ENCODE peak calls at places on chromosomes 1 and 21, in four cellular contexts. One of them, this sample, is unnamed.

GRCh38 chr1:232426801-232427200 is 203.1 kb downstream of the SIPA1L2 start:
- DNase-seq in activated T-cell treated with anti-CD3 and anti-CD28 coated beads for 24 hours: no peak
- DNase-seq in colonic mucosa: no peak
- DNase-seq in coronary artery: no peak
- DNase-seq in this sample: no peak

GRCh38 chr1:207034998-207035397 is 2.4 kb upstream of the C1orf116 start:
- DNase-seq in coronary artery: no peak
- DNase-seq in activated T-cell treated with anti-CD3 and anti-CD28 coated beads for 24 hours: no peak
- DNase-seq in colonic mucosa: no peak
- DNase-seq in this sample: no peak

GRCh38 chr1:155979525-155980343 is 1.4 kb upstream of the ARHGEF2 start:
- DNase-seq in colonic mucosa: peak
- DNase-seq in activated T-cell treated with anti-CD3 and anti-CD28 coated beads for 24 hours: no peak
- DNase-seq in coronary artery: peak
- DNase-seq in this sample: no peak

GRCh38 chr1:209008586-209008985 is 574.9 kb upstream of the CAMK1G start:
- DNase-seq in activated T-cell treated with anti-CD3 and anti-CD28 coated beads for 24 hours: no peak
- DNase-seq in colonic mucosa: no peak
- DNase-seq in coronary artery: no peak
- DNase-seq in this sample: no peak

GRCh38 chr1:172605641-172606040 is 53.3 kb upstream of the FASLG start:
- DNase-seq in activated T-cell treated with anti-CD3 and anti-CD28 coated beads for 24 hours: no peak
- DNase-seq in colonic mucosa: no peak
- DNase-seq in coronary artery: no peak
- DNase-seq in this sample: no peak

GRCh38 chr1:111604931-111605330 is 14.7 kb upstream of the RAP1A start:
- DNase-seq in colonic mucosa: no peak
- DNase-seq in activated T-cell treated with anti-CD3 and anti-CD28 coated beads for 24 hours: no peak
- DNase-seq in coronary artery: no peak
- DNase-seq in this sample: no peak

GRCh38 chr1:30852026-30852425 is 56.5 kb downstream of the SDC3 start:
- DNase-seq in activated T-cell treated with anti-CD3 and anti-CD28 coated beads for 24 hours: no peak
- DNase-seq in coronary artery: no peak
- DNase-seq in colonic mucosa: peak
- DNase-seq in this sample: no peak

GRCh38 chr1:236608930-236609726 is 4.8 kb upstream of the HEATR1 start:
- DNase-seq in activated T-cell treated with anti-CD3 and anti-CD28 coated beads for 24 hours: no peak
- DNase-seq in coronary artery: no peak
- DNase-seq in colonic mucosa: peak
- DNase-seq in this sample: no peak

GRCh38 chr1:18714404-18715175 is 83.9 kb downstream of the PAX7 start:
- DNase-seq in coronary artery: no peak
- DNase-seq in colonic mucosa: no peak
- DNase-seq in activated T-cell treated with anti-CD3 and anti-CD28 coated beads for 24 hours: no peak
- DNase-seq in this sample: no peak

GRCh38 chr1:6438047-6438525 is 13.5 kb downstream of the ESPN start:
- DNase-seq in coronary artery: no peak
- DNase-seq in activated T-cell treated with anti-CD3 and anti-CD28 coated beads for 24 hours: peak
- DNase-seq in colonic mucosa: peak
- DNase-seq in this sample: peak

GRCh38 chr1:230878584-230878975 is 10.3 kb upstream of the C1orf198 start:
- DNase-seq in coronary artery: no peak
- DNase-seq in colonic mucosa: no peak
- DNase-seq in activated T-cell treated with anti-CD3 and anti-CD28 coated beads for 24 hours: no peak
- DNase-seq in this sample: no peak

GRCh38 chr21:25283720-25284119 is 323.6 kb downstream of the MRPL39 start:
- DNase-seq in coronary artery: no peak
- DNase-seq in colonic mucosa: no peak
- DNase-seq in activated T-cell treated with anti-CD3 and anti-CD28 coated beads for 24 hours: no peak
- DNase-seq in this sample: no peak

GRCh38 chr1:20194770-20195463 is 8.6 kb upstream of the PLA2G2C start:
- DNase-seq in colonic mucosa: peak
- DNase-seq in coronary artery: no peak
- DNase-seq in activated T-cell treated with anti-CD3 and anti-CD28 coated beads for 24 hours: peak
- DNase-seq in this sample: peak

GRCh38 chr1:52102336-52103013 is 39.4 kb upstream of the ZFYVE9 start:
- DNase-seq in colonic mucosa: no peak
- DNase-seq in activated T-cell treated with anti-CD3 and anti-CD28 coated beads for 24 hours: no peak
- DNase-seq in coronary artery: no peak
- DNase-seq in this sample: no peak

GRCh38 chr1:25889470-25889869 is 14.0 kb upstream of the PAQR7 start:
- DNase-seq in activated T-cell treated with anti-CD3 and anti-CD28 coated beads for 24 hours: no peak
- DNase-seq in colonic mucosa: no peak
- DNase-seq in coronary artery: no peak
- DNase-seq in this sample: no peak

GRCh38 chr1:42979888-42980800 is 21.5 kb upstream of the SLC2A1 start:
- DNase-seq in colonic mucosa: peak
- DNase-seq in coronary artery: no peak
- DNase-seq in activated T-cell treated with anti-CD3 and anti-CD28 coated beads for 24 hours: no peak
- DNase-seq in this sample: no peak

GRCh38 chr1:223355699-223356098 is 8.3 kb downstream of the SUSD4 start:
- DNase-seq in coronary artery: no peak
- DNase-seq in colonic mucosa: no peak
- DNase-seq in activated T-cell treated with anti-CD3 and anti-CD28 coated beads for 24 hours: no peak
- DNase-seq in this sample: no peak

GRCh38 chr1:112723511-112723839 is 8.3 kb upstream of the PPM1J start:
- DNase-seq in coronary artery: no peak
- DNase-seq in activated T-cell treated with anti-CD3 and anti-CD28 coated beads for 24 hours: no peak
- DNase-seq in colonic mucosa: no peak
- DNase-seq in this sample: no peak

GRCh38 chr1:67433830-67434229 is 3.6 kb upstream of the SERBP1 start:
- DNase-seq in colonic mucosa: no peak
- DNase-seq in activated T-cell treated with anti-CD3 and anti-CD28 coated beads for 24 hours: no peak
- DNase-seq in coronary artery: no peak
- DNase-seq in this sample: no peak

GRCh38 chr1:92655197-92655801 is 129.6 kb downstream of the EVI5 start:
- DNase-seq in colonic mucosa: no peak
- DNase-seq in coronary artery: no peak
- DNase-seq in activated T-cell treated with anti-CD3 and anti-CD28 coated beads for 24 hours: no peak
- DNase-seq in this sample: no peak

GRCh38 chr21:15667824-15668223 is 62.0 kb upstream of the USP25 start:
- DNase-seq in activated T-cell treated with anti-CD3 and anti-CD28 coated beads for 24 hours: no peak
- DNase-seq in coronary artery: no peak
- DNase-seq in colonic mucosa: no peak
- DNase-seq in this sample: no peak

GRCh38 chr1:26049531-26050254 is 3.8 kb upstream of the SLC30A2 start:
- DNase-seq in coronary artery: no peak
- DNase-seq in colonic mucosa: peak
- DNase-seq in activated T-cell treated with anti-CD3 and anti-CD28 coated beads for 24 hours: no peak
- DNase-seq in this sample: no peak

This sample was measured in stimulated activated CD4-positive, alpha-beta T cell treated with anti-CD3 and anti-CD28 coated beads, Interleukin-4, amount 100 ng/mL, for 48 hours.